ENCODE peak calls at places on chromosomes 2 and 18, in eight cellular contexts. F is GDM1, J is ovary, B is kidney tubule cell, T is epithelial cell of proximal tubule, G is HTR-8/SVneo, M is T-helper 2 cell, D is posterior cingulate gyrus. U is an unnamed sample.

GRCh38 chr18:31190919-31191318 is 28.3 kb upstream of the DSC1 start:
- DNase-seq in F (no peak), J (no peak), T (no peak), D (no peak), M (no peak), B (no peak), G (no peak), U (no peak)

GRCh38 chr2:239363946-239364637 is 36.7 kb downstream of the HDAC4 start:
- DNase-seq in J (peak; percentile 7), M (peak; percentile 79), B (no peak), T (no peak), F (no peak), G (no peak), D (no peak), U (no peak)

GRCh38 chr2:134466141-134466540 is 212.3 kb downstream of the MGAT5 start:
- DNase-seq in F (no peak), J (no peak), D (no peak), T (no peak), M (no peak), B (peak; percentile 55), G (no peak), U (peak; percentile 51)

GRCh38 chr18:9987355-9987754 is 73.5 kb downstream of the VAPA start:
- DNase-seq in B (no peak), F (no peak), G (no peak), T (no peak), D (no peak), J (no peak), M (no peak), U (no peak)

GRCh38 chr2:11940799-11941198 is 194.4 kb downstream of the LPIN1 start:
- DNase-seq in J (no peak), T (no peak), F (no peak), B (no peak), M (no peak), G (no peak), D (no peak), U (no peak)

GRCh38 chr2:82508702-82509101 is 1950.4 kb downstream of the SUCLG1 start:
- DNase-seq in M (no peak), J (no peak), B (no peak), D (no peak), G (no peak), F (no peak), T (no peak), U (no peak)

GRCh38 chr18:75478996-75479870 is 51.7 kb upstream of the SMIM21 start:
- DNase-seq in F (peak; percentile 28), D (no peak), J (no peak), B (peak; percentile 60), G (peak; percentile 22), T (no peak), M (peak; percentile 6), U (peak; percentile 49)

GRCh38 chr2:160324917-160325316 is 124.8 kb upstream of the ITGB6 start:
- DNase-seq in D (no peak), T (no peak), G (no peak), F (no peak), M (no peak), J (no peak), B (no peak), U (no peak)

GRCh38 chr18:32095571-32096229 is 4.0 kb downstream of the RNF138 start:
- DNase-seq in J (no peak), D (no peak), T (no peak), B (no peak), M (no peak), F (no peak), G (no peak), U (no peak)

GRCh38 chr2:187853413-187853812 is 299.2 kb upstream of the TFPI start:
- DNase-seq in T (no peak), G (no peak), D (no peak), M (no peak), J (no peak), F (no peak), B (no peak), U (no peak)

GRCh38 chr18:77108001-77108692 is 24.4 kb downstream of the MBP start:
- DNase-seq in T (no peak), J (peak; percentile 65), G (peak; percentile 49), B (peak; percentile 74), M (peak; percentile 9), D (no peak), F (no peak), U (no peak)